ENCODE peak calls at places on chromosomes 1 and 21, in nine cellular contexts. H is mucosa of descending colon; W is AG10803; O is AG04450; M is brain microvascular endothelial cell; C is mammary epithelial cell; F is HFF-Myc; A is astrocyte of the spinal cord; B is CD8-positive, alpha-beta T cell. Y is an unnamed sample.

GRCh38 chr1:246959944-246960693 is 28.4 kb upstream of the AHCTF1 start:
- DNase-seq in A (no peak), W (no peak), M (no peak), H (no peak), F (no peak), C (no peak), B (no peak), O (no peak), Y (no peak)

GRCh38 chr1:18953656-18954259 is 2.7 kb downstream of the IFFO2 start:
- DNase-seq in F (no peak), C (peak), A (no peak), H (no peak), B (no peak), W (no peak), M (no peak), O (no peak), Y (no peak)

GRCh38 chr1:34378968-34379729 is 202.4 kb downstream of the C1orf94 start:
- DNase-seq in M (no peak), O (no peak), F (no peak), A (peak), W (peak), H (no peak), B (no peak), C (no peak), Y (no peak)

GRCh38 chr1:231690072-231690471 is 63.5 kb downstream of the DISC1 start:
- DNase-seq in A (no peak), W (no peak), F (no peak), M (no peak), C (no peak), O (no peak), B (no peak), H (no peak), Y (no peak)

GRCh38 chr1:6588893-6589481 is 9.2 kb downstream of the ZBTB48 start:
- DNase-seq in H (no peak), B (no peak), W (no peak), C (no peak), F (no peak), A (no peak), O (no peak), M (no peak), Y (no peak)

GRCh38 chr1:151312439-151313225 is 14.6 kb downstream of the PI4KB start:
- DNase-seq in M (peak), B (no peak), O (no peak), H (no peak), C (no peak), W (no peak), A (peak), F (no peak), Y (no peak)

GRCh38 chr1:32363713-32364112 is 1.4 kb downstream of the TSSK3 start:
- DNase-seq in B (no peak), W (no peak), M (no peak), H (peak), F (no peak), A (no peak), C (no peak), O (no peak), Y (no peak)

GRCh38 chr1:5835179-5835562 is 157.1 kb downstream of the NPHP4 start:
- DNase-seq in M (no peak), H (no peak), A (no peak), B (no peak), C (no peak), F (no peak), W (no peak), O (no peak), Y (no peak)

GRCh38 chr1:93617670-93618488 is 63.8 kb downstream of the BCAR3 start:
- DNase-seq in F (no peak), M (no peak), H (peak), B (no peak), O (no peak), C (no peak), W (no peak), A (no peak), Y (no peak)

GRCh38 chr21:36656138-36656537 is 42.8 kb upstream of the SIM2 start:
- DNase-seq in M (no peak), B (no peak), C (peak), H (no peak), O (no peak), A (no peak), W (no peak), F (no peak), Y (no peak)

GRCh38 chr1:114554577-114554976 is 26.8 kb downstream of the BCAS2 start:
- DNase-seq in B (no peak), W (no peak), A (no peak), O (no peak), H (no peak), C (peak), F (no peak), M (no peak), Y (no peak)

GRCh38 chr1:3910049-3910731 is 10.1 kb upstream of the C1orf174 start:
- DNase-seq in A (no peak), O (no peak), F (no peak), H (no peak), C (no peak), W (no peak), B (no peak), M (no peak), Y (no peak)

GRCh38 chr1:45009956-45010854 is 919 bp downstream of the HECTD3 start:
- DNase-seq in C (peak), W (no peak), M (no peak), B (no peak), H (peak), F (no peak), A (no peak), O (no peak), Y (no peak)

GRCh38 chr21:16551101-16551695 is 821.4 kb downstream of the USP25 start:
- DNase-seq in M (no peak), O (no peak), A (no peak), H (no peak), B (no peak), W (no peak), C (peak), F (no peak), Y (no peak)

GRCh38 chr1:108346137-108346536 is 102.3 kb upstream of the NBPF4 start:
- DNase-seq in F (no peak), W (no peak), O (no peak), C (no peak), M (no peak), B (no peak), A (no peak), H (no peak), Y (no peak)

GRCh38 chr1:229848762-229849677 is 218.0 kb upstream of the GALNT2 start:
- DNase-seq in C (peak), A (no peak), M (peak), H (no peak), F (no peak), B (no peak), W (peak), O (no peak), Y (no peak)

GRCh38 chr1:85406887-85407593 is 57.9 kb downstream of the DDAH1 start:
- DNase-seq in W (peak), C (peak), F (peak), O (peak), H (no peak), A (peak), M (peak), B (no peak), Y (peak)

GRCh38 chr1:171801395-171801990 is 20.0 kb downstream of the METTL13 start:
- DNase-seq in F (peak), A (peak), H (no peak), W (peak), O (no peak), B (no peak), M (peak), C (peak), Y (peak)

GRCh38 chr1:160189649-160190625 is at the start of gene CASQ1:
- DNase-seq in A (no peak), C (no peak), H (no peak), M (no peak), B (no peak), F (no peak), W (no peak), O (no peak), Y (no peak)

GRCh38 chr1:192580351-192580962 is 4.9 kb downstream of the RGS1 start:
- DNase-seq in F (peak), B (no peak), O (no peak), M (no peak), H (no peak), W (peak), A (peak), C (peak), Y (peak)

GRCh38 chr1:9792156-9793042 is 31.4 kb downstream of the CLSTN1 start:
- DNase-seq in A (peak), C (no peak), M (no peak), O (no peak), W (peak), H (no peak), B (no peak), F (no peak), Y (peak)

GRCh38 chr1:27144920-27145661 is 9.8 kb downstream of the SLC9A1 start:
- DNase-seq in A (peak), C (no peak), B (no peak), F (no peak), W (peak), O (peak), H (peak), M (peak), Y (no peak)

GRCh38 chr1:29708818-29709710 is 472.7 kb downstream of the PTPRU start:
- DNase-seq in W (peak), C (peak), B (no peak), F (peak), O (peak), H (no peak), M (peak), A (peak), Y (peak)

GRCh38 chr21:46216132-46216747 is 12.3 kb downstream of the LSS start:
- DNase-seq in A (no peak), B (no peak), H (no peak), F (no peak), W (no peak), C (no peak), O (no peak), M (no peak), Y (no peak)

GRCh38 chr21:39518845-39519205 is 67.1 kb downstream of the SH3BGR start:
- DNase-seq in B (no peak), W (peak), A (no peak), M (no peak), H (no peak), F (no peak), O (no peak), C (no peak), Y (peak)

GRCh38 chr1:222632749-222633148 is 14.9 kb downstream of the MIA3 start:
- DNase-seq in M (no peak), C (no peak), H (no peak), B (no peak), A (no peak), O (no peak), F (no peak), W (no peak), Y (no peak)

GRCh38 chr1:195218428-195219212 is 1389.6 kb downstream of the KCNT2 start:
- DNase-seq in M (no peak), C (no peak), O (no peak), A (no peak), B (no peak), W (no peak), F (no peak), H (no peak), Y (no peak)

GRCh38 chr1:48725331-48725730 is 51.4 kb downstream of the BEND5 start:
- DNase-seq in H (no peak), A (no peak), B (no peak), C (peak), O (no peak), F (no peak), M (no peak), W (peak), Y (no peak)

GRCh38 chr21:38261851-38262250 is 5.1 kb downstream of the KCNJ15 start:
- DNase-seq in B (no peak), M (no peak), A (no peak), C (no peak), H (no peak), O (no peak), F (no peak), W (peak), Y (no peak)

DNA sequence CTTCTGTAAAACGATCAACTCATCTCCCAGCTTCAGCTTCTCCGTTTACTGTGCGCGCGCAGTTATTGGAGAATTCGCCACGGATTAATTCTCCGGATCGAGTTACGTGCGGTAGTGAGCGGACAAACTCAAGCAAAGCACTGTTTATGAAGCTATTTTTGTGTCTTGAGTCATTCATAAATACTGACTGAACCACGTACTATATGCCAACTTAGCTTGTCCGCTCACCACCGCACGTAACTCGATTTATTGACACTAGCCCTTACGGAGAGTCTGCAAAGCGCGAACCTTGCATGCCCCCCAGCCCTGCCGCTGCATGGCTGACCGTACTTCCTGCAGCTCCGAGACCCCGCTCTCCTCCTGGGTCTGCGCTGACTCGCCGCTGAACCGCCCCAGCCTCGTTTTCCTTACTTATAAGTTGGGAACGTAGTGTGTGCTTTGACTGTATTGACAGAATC is 773 bp downstream of the CHD1L start:
- DNase-seq in B (peak), H (peak), A (no peak), M (no peak), O (no peak), C (no peak), W (no peak), F (no peak), Y (no peak)
- TF ChIP-seq CTCF in B (no peak), H (no peak), A (no peak), M (no peak), O (no peak), C (no peak), W (no peak), F (no peak), Y (no peak)

GRCh38 chr21:32412162-32412997 is at the start of gene EVA1C:
- DNase-seq in W (no peak), M (no peak), B (peak), O (no peak), H (peak), C (peak), A (peak), F (no peak), Y (no peak)

GRCh38 chr21:32411366-32412161 is 942 bp upstream of the EVA1C start:
- DNase-seq in H (peak), O (no peak), W (peak), M (no peak), A (peak), F (no peak), B (peak), C (peak), Y (no peak)

GRCh38 chr21:32414579-32415358 is 2.3 kb downstream of the EVA1C start:
- DNase-seq in O (no peak), H (no peak), A (peak), B (no peak), C (peak), M (no peak), W (no peak), F (no peak), Y (no peak)

GRCh38 chr21:32413697-32414578 is 1.4 kb downstream of the EVA1C start:
- DNase-seq in F (no peak), H (no peak), W (no peak), O (no peak), B (no peak), M (no peak), C (peak), A (peak), Y (no peak)

DNA sequence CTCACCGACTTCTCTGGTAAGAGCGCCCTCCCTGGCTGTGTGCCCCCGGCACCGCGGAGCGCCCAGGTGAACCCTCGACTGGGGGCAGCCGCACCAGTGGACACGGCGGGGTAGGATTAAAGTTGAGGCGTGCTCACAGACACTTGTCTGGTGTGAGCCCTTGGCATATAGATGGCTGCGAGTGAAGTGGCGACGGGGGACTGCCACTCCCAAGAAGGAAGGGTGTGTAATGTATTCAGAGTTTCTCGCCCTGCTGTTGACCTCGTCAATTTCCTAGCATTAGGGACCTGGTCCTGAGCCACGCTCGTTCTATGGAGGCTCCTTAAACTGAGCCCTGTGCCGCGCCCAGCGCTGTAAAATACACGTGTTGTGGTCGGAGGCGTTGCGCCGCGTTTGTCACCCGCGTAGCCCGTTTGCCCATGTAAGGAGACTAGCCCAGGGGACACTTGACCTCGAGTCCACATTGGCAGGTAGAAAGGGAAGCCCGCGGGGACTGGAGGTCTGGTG is 545 bp downstream of the EVA1C start:
- DNase-seq in B (no peak), F (no peak), W (no peak), O (no peak), C (no peak), A (peak), H (peak), M (no peak), Y (no peak)
- H3K4me3 ChIP-seq in B (peak), F (peak), W (peak), O (peak), C (peak), A (peak), H (peak), M (peak), Y (peak)

GRCh38 chr1:36885537-36886441 is 148.5 kb downstream of the GRIK3 start:
- DNase-seq in H (no peak), W (no peak), F (no peak), B (no peak), M (no peak), A (no peak), C (no peak), O (no peak), Y (no peak)

GRCh38 chr1:36882536-36883285 is 151.6 kb downstream of the GRIK3 start:
- DNase-seq in H (no peak), C (no peak), A (no peak), F (no peak), W (no peak), M (no peak), B (no peak), O (no peak), Y (no peak)

GRCh38 chr1:36883315-36883949 is 150.9 kb downstream of the GRIK3 start:
- DNase-seq in F (no peak), M (no peak), O (no peak), H (no peak), C (no peak), A (no peak), W (no peak), B (no peak), Y (no peak)

GRCh38 chr1:36884801-36885200 is 149.5 kb downstream of the GRIK3 start:
- DNase-seq in H (no peak), F (no peak), O (no peak), C (no peak), B (no peak), A (no peak), W (no peak), M (no peak), Y (no peak)

GRCh38 chr1:36884029-36884701 is 150.2 kb downstream of the GRIK3 start:
- DNase-seq in O (no peak), M (no peak), C (no peak), A (no peak), B (no peak), H (no peak), F (no peak), W (no peak), Y (no peak)
- TF ChIP-seq CTCF in O (no peak), M (no peak), C (no peak), A (no peak), B (no peak), H (no peak), F (no peak), W (no peak), Y (no peak)

DNA sequence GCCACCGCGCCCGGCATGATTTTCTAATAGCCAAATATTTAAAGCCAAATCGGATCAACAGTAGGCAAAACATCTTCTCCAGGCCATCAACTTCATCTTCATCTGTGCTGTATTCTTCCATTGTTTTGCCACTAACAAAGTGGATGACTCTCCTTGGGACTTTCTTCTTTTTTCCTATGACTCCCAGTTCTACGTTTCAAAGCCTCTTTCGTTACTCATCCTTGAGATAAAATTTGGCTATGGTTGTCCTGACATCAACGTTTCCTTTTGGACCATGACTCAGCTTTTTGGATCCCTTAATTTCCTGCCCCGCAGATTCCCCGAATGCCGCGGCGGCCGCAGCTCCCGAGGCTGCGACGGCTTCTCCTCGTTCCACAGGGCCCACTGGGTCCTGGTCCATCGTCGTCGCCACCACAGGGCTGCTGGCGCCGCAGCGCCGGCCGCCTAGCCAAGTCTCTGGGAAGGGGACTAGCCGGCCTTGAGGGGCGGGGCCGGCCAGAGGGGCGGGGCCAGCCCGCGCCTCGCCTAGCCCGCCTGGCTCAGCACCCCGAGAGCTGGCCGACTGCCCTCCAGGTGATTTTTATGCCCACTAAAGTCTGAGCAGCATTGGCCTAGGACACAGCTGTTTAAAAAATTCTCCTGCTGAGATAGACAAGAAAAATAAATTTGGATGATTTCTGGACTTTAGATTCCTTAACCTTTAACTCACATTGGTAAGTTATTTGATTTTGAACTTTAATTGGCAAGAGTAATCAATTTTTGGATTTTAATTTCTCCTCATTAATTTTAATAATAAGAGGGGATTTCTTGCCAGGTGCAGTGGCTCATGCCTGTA is 93.9 kb downstream of the ADCY10 start:
- DNase-seq in B (no peak), A (peak), F (peak), O (peak), H (peak), M (peak), C (peak), W (peak), Y (peak)
- H3K4me3 ChIP-seq in B (peak), A (peak), F (peak), O (peak), H (no peak), M (peak), C (peak), W (no peak), Y (peak)

GRCh38 chr1:21952806-21953514 is 15.8 kb upstream of the HSPG2 start:
- DNase-seq in C (no peak), M (no peak), O (no peak), W (no peak), F (no peak), B (no peak), A (no peak), H (no peak), Y (no peak)
- TF ChIP-seq CTCF in C (no peak), M (peak), O (no peak), W (no peak), F (no peak), B (no peak), A (no peak), H (no peak), Y (no peak)

GRCh38 chr1:226736001-226736907 is 2.8 kb downstream of the ITPKB start:
- DNase-seq in A (peak), H (no peak), O (no peak), W (no peak), M (no peak), C (no peak), F (no peak), B (no peak), Y (no peak)
- H3K4me3 ChIP-seq in A (peak), H (no peak), O (peak), W (no peak), M (no peak), C (no peak), F (peak), B (peak), Y (peak)

DNA sequence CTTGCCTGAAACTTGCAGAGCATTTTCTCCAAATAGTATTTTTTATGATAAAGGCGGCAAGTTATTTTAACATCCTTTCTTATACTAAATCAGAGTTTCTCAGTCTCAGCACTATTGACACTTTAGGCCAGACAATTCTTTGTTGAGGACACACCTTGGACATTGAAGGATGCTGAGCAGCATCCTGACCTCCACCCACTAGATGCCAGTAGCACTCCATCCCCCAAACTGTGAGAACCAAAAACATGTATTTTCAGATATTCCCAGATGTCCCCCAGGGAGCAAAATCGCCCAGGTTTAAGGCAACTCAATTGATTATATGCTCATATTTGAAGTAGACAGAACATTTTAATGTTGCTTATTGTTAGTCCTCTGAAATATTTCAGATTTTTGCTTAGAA is 299.4 kb downstream of the ZP4 start:
- DNase-seq in B (no peak), A (no peak), C (no peak), H (no peak), W (no peak), F (no peak), M (no peak), O (no peak), Y (no peak)
- TF ChIP-seq CTCF in B (no peak), A (no peak), C (no peak), H (no peak), W (no peak), F (no peak), M (no peak), O (no peak), Y (no peak)

Y was measured in astrocyte of the cerebellum.